ENCODE peak calls at places on chromosomes 13 and 19, in four cellular contexts. F is A549, I is heart left ventricle, E is HCT116. X is an unnamed sample. For H3K4me1, the result is how much of the 10 kb centered on the place peaks cover.

GRCh38 chr19:4302238-4302630 is at the start of gene TMIGD2:
- ATAC-seq in F (no peak), I (no peak), E (no peak), X (no peak)

GRCh38 chr19:8512991-8513686 is 828 bp downstream of the ZNF414 start:
- ATAC-seq in F (peak), I (no peak), E (no peak), X (no peak)

GRCh38 chr19:8451377-8451776 is 6.6 kb downstream of the HNRNPM start:
- ATAC-seq in F (no peak), I (no peak), E (no peak), X (no peak)

GRCh38 chr19:31991984-31992655 is 353.3 kb upstream of the ZNF507 start:
- ATAC-seq in F (no peak), I (no peak), E (no peak), X (no peak)

GRCh38 chr13:71865858-71866172 is 1.2 kb downstream of the DACH1 start:
- ATAC-seq in F (peak), I (no peak), E (no peak), X (peak)

GRCh38 chr13:67086260-67086659 is 143.9 kb downstream of the PCDH9 start:
- ATAC-seq in F (peak), I (peak), E (no peak), X (no peak)

GRCh38 chr13:72745260-72745659 is 17.5 kb downstream of the BORA start:
- ATAC-seq in F (no peak), I (no peak), E (no peak), X (no peak)

GRCh38 chr19:30842926-30843325 is 470.7 kb downstream of the ZNF536 start:
- ATAC-seq in F (no peak), I (no peak), E (no peak), X (no peak)

GRCh38 chr19:49182848-49183375 is 25.3 kb downstream of the TRPM4 start:
- ATAC-seq in F (no peak), I (peak), E (no peak), X (no peak)

GRCh38 chr19:46480409-46480808 is 9.0 kb upstream of the PNMA8A start:
- ATAC-seq in F (no peak), I (peak), E (no peak), X (peak)

GRCh38 chr13:114131581-114132418 is 623 bp downstream of the RASA3 start:
- ATAC-seq in F (peak), I (no peak), E (peak), X (peak)

GRCh38 chr19:7894612-7895309 is 6.5 kb downstream of the LRRC8E start:
- ATAC-seq in F (peak), I (peak), E (peak), X (no peak)

GRCh38 chr19:36152061-36152885 is at the start of gene COX7A1:
- ATAC-seq in F (peak), I (peak), E (peak), X (peak)

GRCh38 chr13:37109080-37109678 is 3.7 kb upstream of the CSNK1A1L start:
- ATAC-seq in F (no peak), I (peak), E (no peak), X (no peak)

GRCh38 chr13:78657699-78658629 is 991 bp downstream of the OBI1 start:
- ATAC-seq in F (peak), I (no peak), E (peak), X (no peak)

GRCh38 chr19:3536429-3537100 is 2.4 kb upstream of the TEKTIP1 start:
- ATAC-seq in F (peak), I (peak), E (peak), X (peak)

GRCh38 chr13:50141660-50142010 is 126.4 kb downstream of the KCNRG start:
- ATAC-seq in F (no peak), I (no peak), E (no peak), X (no peak)

GRCh38 chr19:46995492-46995891 is 24.1 kb upstream of the NPAS1 start:
- ATAC-seq in F (no peak), I (peak), E (no peak), X (no peak)

GRCh38 chr19:45514376-45515051 is 7.2 kb downstream of the VASP start:
- ATAC-seq in F (peak), I (peak), E (peak), X (peak)

GRCh38 chr13:29855009-29855408 is 4.6 kb upstream of the UBL3 start:
- ATAC-seq in F (no peak), I (no peak), E (no peak), X (no peak)

GRCh38 chr19:3198901-3199700 is 13.4 kb downstream of the NCLN start:
- ATAC-seq in F (peak), I (no peak), E (no peak), X (no peak)

GRCh38 chr13:44040070-44040753 is 160.5 kb downstream of the LACC1 start:
- ATAC-seq in F (no peak), I (no peak), E (no peak), X (no peak)

GRCh38 chr13:80214050-80214449 is 126.9 kb downstream of the SPRY2 start:
- ATAC-seq in F (no peak), I (no peak), E (no peak), X (no peak)

GRCh38 chr13:32881074-32881791 is 135.0 kb upstream of the KL start:
- ATAC-seq in F (no peak), I (no peak), E (no peak), X (no peak)

GRCh38 chr19:30000862-30001261 is 58.8 kb downstream of the URI1 start:
- ATAC-seq in F (no peak), I (no peak), E (no peak), X (no peak)

GRCh38 chr19:1970806-1971502 is 30.0 kb downstream of the CSNK1G2 start:
- ATAC-seq in F (no peak), I (no peak), E (no peak), X (no peak)

GRCh38 chr13:36533806-36534205 is 101.5 kb downstream of the CCNA1 start:
- ATAC-seq in F (no peak), I (no peak), E (no peak), X (no peak)

GRCh38 chr13:41766439-41766838 is 194.5 kb downstream of the VWA8 start:
- ATAC-seq in F (no peak), I (no peak), E (no peak), X (no peak)

GRCh38 chr13:79512950-79513349 is 32.0 kb downstream of the NDFIP2 start:
- ATAC-seq in F (no peak), I (no peak), E (no peak), X (no peak)

GRCh38 chr13:52738719-52739467 is 727 bp downstream of the CNMD start:
- ATAC-seq in F (no peak), I (no peak), E (no peak), X (no peak)

GRCh38 chr19:29866011-29866410 is 54.2 kb downstream of the CCNE1 start:
- ATAC-seq in F (no peak), I (no peak), E (no peak), X (no peak)

GRCh38 chr13:20401958-20402856 is 123.5 kb downstream of the CRYL1 start:
- ATAC-seq in F (no peak), I (no peak), E (no peak), X (no peak)

GRCh38 chr13:25965596-25965995 is 86.2 kb downstream of the SHISA2 start:
- ATAC-seq in F (no peak), I (no peak), E (no peak), X (no peak)

DNA sequence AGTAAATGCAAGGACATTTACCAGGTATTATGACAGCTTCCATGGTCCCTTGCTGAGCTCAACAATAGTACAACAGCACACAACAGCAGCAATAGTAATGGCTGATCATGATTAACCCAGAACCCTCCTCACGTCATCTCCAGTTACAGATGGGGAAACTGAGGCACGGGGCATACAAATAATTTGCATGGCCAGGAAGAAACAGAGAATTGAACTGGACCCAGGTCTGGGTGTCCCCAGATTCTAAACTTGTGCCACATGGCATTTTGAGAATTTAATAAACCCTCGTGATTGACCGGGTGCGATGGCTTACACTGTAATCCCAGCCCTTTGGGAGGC is 7.2 kb downstream of the MAST3 start:
- ATAC-seq in F (peak), I (no peak), E (no peak), X (no peak)
- H3K4me1 ChIP-seq in F (under half), I (under half), E (under half), X (under half)

GRCh38 chr19:42283248-42284065 is 14.4 kb downstream of the CIC start:
- ATAC-seq in F (peak), I (peak), E (peak), X (peak)
- TF ChIP-seq POLR2A in F (peak), I (no peak), E (no peak), X (peak)

GRCh38 chr19:38708413-38709024 is 35.8 kb downstream of the CAPN12 start:
- ATAC-seq in F (no peak), I (no peak), E (no peak), X (no peak)
- H3K4me1 ChIP-seq in F (half or more), I (half or more), E (under half), X (half or more)

GRCh38 chr19:57668635-57669034 is at the start of gene ZSCAN4:
- ATAC-seq in F (no peak), I (no peak), E (no peak), X (no peak)

GRCh38 chr19:57667220-57667619 is 1.5 kb upstream of the ZSCAN4 start:
- ATAC-seq in F (no peak), I (no peak), E (no peak), X (no peak)

GRCh38 chr19:57665261-57665806 is 3.4 kb upstream of the ZSCAN4 start:
- ATAC-seq in F (no peak), I (no peak), E (no peak), X (no peak)

DNA sequence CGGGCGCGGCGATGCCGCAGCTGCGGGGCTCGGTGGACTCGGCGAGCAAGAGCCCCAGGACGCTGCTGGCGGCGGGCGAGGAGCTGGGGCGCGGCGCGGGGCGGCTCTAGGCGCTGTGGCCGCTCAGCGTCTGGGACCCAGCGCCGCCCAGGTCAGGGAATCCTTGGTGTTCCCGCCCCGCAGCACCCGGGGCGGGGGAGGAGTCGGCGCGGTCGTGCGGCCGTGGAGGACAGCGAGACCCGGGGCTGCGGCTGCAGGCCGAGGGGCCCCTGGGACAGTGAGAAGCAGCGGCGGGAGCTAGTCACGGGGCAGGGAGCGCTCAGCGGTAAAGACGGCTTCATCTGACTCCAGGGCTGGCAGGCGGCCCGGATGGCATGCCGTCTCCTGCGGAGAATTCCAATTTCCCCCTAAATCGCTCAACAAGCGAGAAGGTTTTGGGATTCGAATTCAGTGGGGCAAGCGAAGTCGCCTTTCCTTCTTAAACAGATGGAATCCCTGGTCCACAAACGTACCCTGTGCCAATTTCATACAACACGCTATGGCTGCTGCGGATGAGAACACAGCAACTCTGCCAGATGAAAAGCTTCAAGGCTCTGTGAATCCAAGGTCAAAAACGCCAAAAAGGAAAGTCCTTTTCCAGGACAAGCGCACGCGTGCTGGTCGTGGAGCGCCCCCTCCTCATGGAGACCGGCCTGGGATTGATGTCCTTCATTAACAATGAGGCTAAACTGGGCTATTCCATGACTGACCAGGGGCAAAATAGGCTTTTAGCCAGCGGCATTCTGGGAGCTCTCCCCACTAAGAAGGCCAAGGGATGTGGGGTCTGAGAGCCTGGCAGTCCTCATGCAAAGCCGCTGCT is 4.2 kb upstream of the ZSCAN4 start:
- ATAC-seq in F (peak), I (peak), E (no peak), X (peak)
- TF ChIP-seq POLR2A in F (no peak), I (no peak), E (no peak), X (no peak)

GRCh38 chr13:45339867-45340266 is 1.1 kb downstream of the TPT1 start:
- ATAC-seq in F (no peak), I (no peak), E (no peak), X (no peak)
- H3K4me1 ChIP-seq in F (under half), I (half or more), E (under half), X (under half)

GRCh38 chr19:11263726-11264125 is 1.4 kb upstream of the DOCK6 start:
- ATAC-seq in F (no peak), I (no peak), E (no peak), X (no peak)

GRCh38 chr19:11261431-11261901 is 858 bp downstream of the DOCK6 start:
- ATAC-seq in F (no peak), I (peak), E (no peak), X (no peak)

GRCh38 chr19:11260996-11261395 is 1.3 kb downstream of the DOCK6 start:
- ATAC-seq in F (no peak), I (no peak), E (no peak), X (no peak)

GRCh38 chr19:11264452-11265176 is 2.3 kb upstream of the DOCK6 start:
- ATAC-seq in F (no peak), I (peak), E (peak), X (peak)

GRCh38 chr19:11261902-11262839 is at the start of gene DOCK6:
- ATAC-seq in F (peak), I (peak), E (peak), X (peak)
- TF ChIP-seq POLR2A in F (no peak), I (no peak), E (no peak), X (peak)

DNA sequence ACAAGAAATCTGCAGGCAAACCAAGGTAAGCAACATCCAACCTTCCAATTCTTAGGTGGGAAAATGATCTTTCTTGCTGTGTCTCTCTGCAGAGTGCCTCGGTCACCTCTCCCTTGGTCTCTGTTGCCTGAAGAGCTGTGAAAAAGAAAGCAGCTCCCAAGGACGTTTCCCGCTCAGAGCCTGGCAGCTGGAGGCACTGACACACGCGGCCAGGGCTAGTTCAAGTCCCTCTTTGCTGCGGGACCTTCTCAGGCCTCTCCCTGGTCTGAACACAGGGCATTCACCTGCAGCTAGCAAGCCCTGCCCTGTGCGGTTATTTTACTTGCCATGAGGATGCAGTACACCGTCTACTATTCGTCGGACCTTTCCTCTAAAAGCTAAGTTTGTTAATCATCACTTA is 3.8 kb downstream of the MED26 start:
- ATAC-seq in F (no peak), I (no peak), E (no peak), X (no peak)
- H3K4me1 ChIP-seq in F (under half), I (half or more), E (under half), X (half or more)

DNA sequence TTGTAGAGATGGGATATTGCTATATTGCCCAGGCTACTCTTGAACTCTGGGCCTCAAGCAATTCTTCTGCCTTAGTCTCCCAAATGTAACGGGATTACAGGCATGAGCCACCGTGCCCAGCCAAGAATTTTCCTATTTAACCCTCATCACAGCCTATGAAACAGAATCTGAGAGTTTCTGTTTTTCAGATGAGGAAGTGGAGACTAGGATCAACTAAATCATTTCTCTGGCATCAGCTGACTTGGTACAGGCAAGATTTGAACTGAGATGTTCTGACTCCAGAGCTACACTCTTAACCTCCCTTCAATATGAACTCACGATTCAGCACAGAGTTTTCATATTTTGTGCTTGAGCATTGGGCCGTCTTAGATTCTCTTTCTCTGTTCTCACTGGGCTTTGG is 8.1 kb downstream of the ZNF460 start:
- ATAC-seq in F (no peak), I (no peak), E (no peak), X (no peak)
- TF ChIP-seq POLR2A in F (no peak), I (no peak), E (no peak), X (no peak)

GRCh38 chr13:101397742-101398141 is 18.6 kb downstream of the NALCN start:
- ATAC-seq in F (peak), I (peak), E (no peak), X (no peak)

GRCh38 chr13:101393140-101393539 is 23.2 kb downstream of the NALCN start:
- ATAC-seq in F (no peak), I (no peak), E (no peak), X (no peak)

GRCh38 chr13:101398191-101398590 is 18.1 kb downstream of the NALCN start:
- ATAC-seq in F (peak), I (peak), E (no peak), X (no peak)

GRCh38 chr13:101390461-101390860 is 25.8 kb downstream of the NALCN start:
- ATAC-seq in F (no peak), I (no peak), E (no peak), X (no peak)

GRCh38 chr13:101394597-101394996 is 21.7 kb downstream of the NALCN start:
- ATAC-seq in F (no peak), I (no peak), E (no peak), X (no peak)
- H3K4me1 ChIP-seq in F (under half), I (under half), E (under half), X (under half)

DNA sequence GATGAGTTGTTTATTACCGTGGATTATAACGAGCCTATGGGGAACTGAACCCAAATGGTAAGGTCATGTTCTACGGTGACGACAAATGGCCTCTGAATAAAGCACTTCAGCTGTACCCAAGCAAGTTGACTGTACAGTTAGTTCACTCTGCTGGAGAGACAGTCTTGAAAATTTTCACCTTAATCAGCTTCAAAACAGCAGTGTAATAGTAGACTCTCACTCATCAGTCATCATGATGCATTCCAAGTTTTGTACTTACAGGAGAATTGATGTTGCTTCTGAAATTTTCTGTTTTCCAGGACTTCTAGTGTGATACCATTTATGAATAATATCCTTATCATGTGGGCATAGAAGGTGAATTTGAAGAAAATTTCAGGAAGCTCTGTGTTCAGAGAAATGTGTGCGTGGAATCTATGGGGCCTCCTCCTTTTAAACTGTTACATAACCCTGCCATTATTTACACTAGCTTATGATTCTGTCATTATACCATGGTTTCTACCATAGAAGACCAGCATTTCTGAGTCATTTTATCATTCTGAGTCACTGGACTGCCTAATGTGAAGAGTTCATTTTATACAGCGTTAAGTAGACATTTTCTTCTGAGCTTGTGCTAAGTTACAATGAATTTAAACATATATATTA is 96.9 kb downstream of the WDFY2 start:
- ATAC-seq in F (peak), I (no peak), E (no peak), X (no peak)
- TF ChIP-seq POLR2A in F (no peak), I (no peak), E (no peak), X (no peak)